ENCODE peak calls at places on chromosomes 11 and 22, in eight cellular contexts. J, C, R, T, L, H, W and K are unnamed samples.

GRCh38 chr22:28442951-28443876 is 236.4 kb downstream of the TTC28 start:
- DNase-seq in J (no peak), C (peak), R (no peak), T (no peak), L (peak), H (peak), W (peak), K (peak)

GRCh38 chr11:335779-336665 is 15.4 kb upstream of the IFITM3 start:
- DNase-seq in J (no peak), C (no peak), R (no peak), T (no peak), L (no peak), H (no peak), W (no peak), K (no peak)

GRCh38 chr22:37806409-37807338 is 1.1 kb upstream of the GCAT start:
- DNase-seq in J (no peak), C (no peak), R (no peak), T (no peak), L (peak), H (peak), W (peak), K (peak)

GRCh38 chr22:20549232-20549841 is 41.9 kb downstream of the MED15 start:
- DNase-seq in J (peak), C (no peak), R (no peak), T (peak), L (peak), H (no peak), W (peak), K (no peak)

GRCh38 chr11:131999084-131999483 is 628.7 kb downstream of the NTM start:
- DNase-seq in J (no peak), C (no peak), R (no peak), T (no peak), L (peak), H (no peak), W (no peak), K (no peak)

GRCh38 chr22:21014202-21015050 is 539 bp upstream of the P2RX6 start:
- DNase-seq in J (peak), C (peak), R (peak), T (peak), L (peak), H (peak), W (peak), K (peak)

GRCh38 chr11:35084817-35085424 is 54.0 kb upstream of the CD44 start:
- DNase-seq in J (no peak), C (no peak), R (no peak), T (no peak), L (no peak), H (no peak), W (no peak), K (no peak)

GRCh38 chr11:17258670-17259069 is 17.9 kb upstream of the NUCB2 start:
- DNase-seq in J (no peak), C (no peak), R (no peak), T (no peak), L (no peak), H (no peak), W (no peak), K (no peak)